ENCODE peak calls at places on chromosomes 4 and X, in six cellular contexts. One of them, this sample, is unnamed.
A peak's percentile ranks its signal among the peaks of the same experiment; 100 is the strongest.

GRCh38 chr4:99714179-99714578 is 56.6 kb upstream of the C4orf54 start:
- DNase-seq in posterior cingulate gyrus: no peak
- DNase-seq in stomach: no peak
- DNase-seq in WTC11: no peak
- DNase-seq in left cardiac atrium: no peak
- DNase-seq in DND-41: no peak
- DNase-seq in this sample: no peak

GRCh38 chrX:140712413-140713173 is 3.0 kb downstream of the LINC00632 start:
- DNase-seq in DND-41: no peak
- DNase-seq in posterior cingulate gyrus: peak; percentile 55
- DNase-seq in WTC11: peak; percentile 60
- DNase-seq in left cardiac atrium: peak; percentile 61
- DNase-seq in stomach: peak; percentile 38
- DNase-seq in this sample: peak; percentile 79

GRCh38 chrX:120308558-120308957 is 2.7 kb downstream of the TMEM255A start:
- DNase-seq in left cardiac atrium: no peak
- DNase-seq in DND-41: no peak
- DNase-seq in WTC11: peak; percentile 76
- DNase-seq in stomach: no peak
- DNase-seq in posterior cingulate gyrus: no peak
- DNase-seq in this sample: peak; percentile 86

GRCh38 chr4:89109841-89110540 is 1.3 kb upstream of the TIGD2 start:
- DNase-seq in posterior cingulate gyrus: no peak
- DNase-seq in left cardiac atrium: no peak
- DNase-seq in WTC11: no peak
- DNase-seq in DND-41: no peak
- DNase-seq in stomach: no peak
- DNase-seq in this sample: peak; percentile 21

GRCh38 chrX:102651242-102651967 is at the start of gene GPRASP1:
- DNase-seq in posterior cingulate gyrus: peak; percentile 61
- DNase-seq in DND-41: no peak
- DNase-seq in stomach: no peak
- DNase-seq in left cardiac atrium: peak; percentile 76
- DNase-seq in WTC11: peak; percentile 59
- DNase-seq in this sample: peak; percentile 69

GRCh38 chrX:35289952-35290351 is 347.4 kb downstream of the FAM47B start:
- DNase-seq in DND-41: no peak
- DNase-seq in posterior cingulate gyrus: no peak
- DNase-seq in WTC11: no peak
- DNase-seq in stomach: no peak
- DNase-seq in left cardiac atrium: no peak
- DNase-seq in this sample: no peak

GRCh38 chrX:20300822-20301221 is 34.1 kb upstream of the RPS6KA3 start:
- DNase-seq in posterior cingulate gyrus: no peak
- DNase-seq in WTC11: no peak
- DNase-seq in left cardiac atrium: no peak
- DNase-seq in stomach: no peak
- DNase-seq in DND-41: no peak
- DNase-seq in this sample: no peak

GRCh38 chr4:5751918-5752802 is 41.2 kb downstream of the EVC start:
- DNase-seq in posterior cingulate gyrus: no peak
- DNase-seq in WTC11: peak; percentile 73
- DNase-seq in DND-41: no peak
- DNase-seq in stomach: no peak
- DNase-seq in left cardiac atrium: no peak
- DNase-seq in this sample: peak; percentile 87

GRCh38 chr4:751676-752075 is 46.0 kb downstream of the PCGF3 start:
- DNase-seq in WTC11: no peak
- DNase-seq in stomach: no peak
- DNase-seq in left cardiac atrium: no peak
- DNase-seq in DND-41: no peak
- DNase-seq in posterior cingulate gyrus: peak; percentile 31
- DNase-seq in this sample: no peak

GRCh38 chrX:122245943-122246342 is 938.1 kb upstream of the GRIA3 start:
- DNase-seq in DND-41: no peak
- DNase-seq in WTC11: no peak
- DNase-seq in left cardiac atrium: no peak
- DNase-seq in stomach: no peak
- DNase-seq in posterior cingulate gyrus: no peak
- DNase-seq in this sample: no peak

GRCh38 chrX:28542791-28543190 is 44.5 kb upstream of the IL1RAPL1 start:
- DNase-seq in stomach: no peak
- DNase-seq in left cardiac atrium: no peak
- DNase-seq in WTC11: no peak
- DNase-seq in posterior cingulate gyrus: no peak
- DNase-seq in DND-41: no peak
- DNase-seq in this sample: no peak

GRCh38 chrX:26581086-26581485 is 365.1 kb downstream of the MAGEB5 start:
- DNase-seq in posterior cingulate gyrus: no peak
- DNase-seq in stomach: no peak
- DNase-seq in DND-41: no peak
- DNase-seq in left cardiac atrium: no peak
- DNase-seq in WTC11: no peak
- DNase-seq in this sample: no peak

GRCh38 chr4:103499094-103499493 is 220.7 kb downstream of the TACR3 start:
- DNase-seq in stomach: no peak
- DNase-seq in WTC11: no peak
- DNase-seq in left cardiac atrium: no peak
- DNase-seq in posterior cingulate gyrus: no peak
- DNase-seq in DND-41: no peak
- DNase-seq in this sample: peak; percentile 24

GRCh38 chr4:119536572-119537528 is 91.8 kb downstream of the PDE5A start:
- DNase-seq in WTC11: no peak
- DNase-seq in stomach: no peak
- DNase-seq in posterior cingulate gyrus: no peak
- DNase-seq in left cardiac atrium: no peak
- DNase-seq in DND-41: no peak
- DNase-seq in this sample: no peak

GRCh38 chrX:129496625-129497024 is 26.7 kb downstream of the SMARCA1 start:
- DNase-seq in left cardiac atrium: no peak
- DNase-seq in posterior cingulate gyrus: no peak
- DNase-seq in DND-41: no peak
- DNase-seq in stomach: no peak
- DNase-seq in WTC11: no peak
- DNase-seq in this sample: no peak

GRCh38 chr4:87317527-87317926 is 5.2 kb downstream of the HSD17B13 start:
- DNase-seq in stomach: no peak
- DNase-seq in left cardiac atrium: no peak
- DNase-seq in WTC11: no peak
- DNase-seq in DND-41: no peak
- DNase-seq in posterior cingulate gyrus: no peak
- DNase-seq in this sample: no peak

GRCh38 chrX:39149761-39150160 is 348.5 kb downstream of the MID1IP1 start:
- DNase-seq in posterior cingulate gyrus: peak; percentile 28
- DNase-seq in WTC11: peak; percentile 71
- DNase-seq in left cardiac atrium: peak; percentile 73
- DNase-seq in stomach: peak; percentile 80
- DNase-seq in DND-41: peak; percentile 62
- DNase-seq in this sample: peak; percentile 71

GRCh38 chrX:24846551-24847170 is 152.9 kb downstream of the POLA1 start:
- DNase-seq in posterior cingulate gyrus: no peak
- DNase-seq in left cardiac atrium: peak; percentile 29
- DNase-seq in DND-41: no peak
- DNase-seq in stomach: no peak
- DNase-seq in WTC11: no peak
- DNase-seq in this sample: no peak

This sample was measured in GM23338.